ENCODE peak calls at places on chromosomes 3 and 15, in five cellular contexts. C is HT1080; I is central memory CD4-positive, alpha-beta T cell; V is HuH-7; G is NCI-H510A. H is an unnamed sample.

GRCh38 chr3:136818851-136819783 is at the start of gene SLC35G2:
- DNase-seq in C (peak; percentile 91), I (peak; percentile 11), V (peak; percentile 36), G (peak; percentile 63), H (peak; percentile 88)

GRCh38 chr15:43498988-43499387 is 6.0 kb upstream of the TP53BP1 start:
- DNase-seq in C (no peak), I (no peak), V (no peak), G (no peak), H (no peak)

GRCh38 chr3:69079269-69080159 is 651 bp downstream of the UBA3 start:
- DNase-seq in C (peak; percentile 21), I (no peak), V (no peak), G (no peak), H (no peak)

GRCh38 chr15:67812232-67812631 is 13.1 kb upstream of the SKOR1 start:
- DNase-seq in C (no peak), I (no peak), V (no peak), G (no peak), H (no peak)

GRCh38 chr3:182568206-182568605 is 225.1 kb upstream of the ATP11B start:
- DNase-seq in C (no peak), I (no peak), V (no peak), G (no peak), H (no peak)

GRCh38 chr3:72234394-72234793 is 449.4 kb upstream of the PROK2 start:
- DNase-seq in C (no peak), I (no peak), V (no peak), G (no peak), H (no peak)

GRCh38 chr3:107235193-107235922 is 141.9 kb upstream of the CCDC54 start:
- DNase-seq in C (peak; percentile 50), I (no peak), V (peak; percentile 29), G (no peak), H (no peak)

GRCh38 chr3:40771112-40771511 is 246.4 kb downstream of the ZNF621 start:
- DNase-seq in C (no peak), I (no peak), V (no peak), G (no peak), H (no peak)

GRCh38 chr3:52153389-52154096 is 680 bp downstream of the POC1A start:
- DNase-seq in C (peak; percentile 34), I (no peak), V (peak; percentile 60), G (peak; percentile 53), H (peak; percentile 23)

GRCh38 chr15:45114076-45114750 is at the start of the genes DUOX2 and DUOXA2:
- DNase-seq in C (no peak), I (no peak), V (peak; percentile 37), G (no peak), H (no peak)

GRCh38 chr15:85667491-85668424 is 127.0 kb downstream of the KLHL25 start:
- DNase-seq in C (peak; percentile 97), I (peak; percentile 87), V (no peak), G (no peak), H (no peak)

GRCh38 chr3:182233957-182234356 is 522.2 kb downstream of the SOX2 start:
- DNase-seq in C (no peak), I (no peak), V (no peak), G (no peak), H (no peak)

GRCh38 chr15:23472678-23473077 is 25.6 kb upstream of the GOLGA6L2 start:
- DNase-seq in C (peak; percentile 64), I (no peak), V (no peak), G (no peak), H (no peak)

GRCh38 chr3:1082024-1082633 is 10.7 kb upstream of the CNTN6 start:
- DNase-seq in C (peak; percentile 44), I (no peak), V (peak; percentile 17), G (no peak), H (peak; percentile 61)

GRCh38 chr3:194339836-194340235 is 11.3 kb downstream of the CPN2 start:
- DNase-seq in C (no peak), I (no peak), V (no peak), G (no peak), H (no peak)

GRCh38 chr15:44861917-44862316 is 94.6 kb upstream of the TERB2 start:
- DNase-seq in C (no peak), I (no peak), V (no peak), G (no peak), H (no peak)

GRCh38 chr3:141071681-141072260 is 20.6 kb downstream of the SPSB4 start:
- DNase-seq in C (no peak), I (no peak), V (no peak), G (no peak), H (no peak)

GRCh38 chr3:54773251-54773650 is 154.6 kb downstream of the LRTM1 start:
- DNase-seq in C (no peak), I (no peak), V (no peak), G (no peak), H (no peak)

GRCh38 chr3:46960081-46960701 is 16.4 kb downstream of the CCDC12 start:
- DNase-seq in C (peak; percentile 76), I (no peak), V (no peak), G (no peak), H (no peak)

GRCh38 chr3:134359121-134360010 is 14.9 kb downstream of the AMOTL2 start:
- DNase-seq in C (no peak), I (no peak), V (no peak), G (no peak), H (no peak)

GRCh38 chr15:76139368-76140068 is 79.7 kb downstream of the TMEM266 start:
- DNase-seq in C (peak; percentile 68), I (peak; percentile 43), V (peak; percentile 86), G (peak; percentile 26), H (peak; percentile 96)

GRCh38 chr3:38586546-38587520 is 62.7 kb downstream of the SCN5A start:
- DNase-seq in C (no peak), I (no peak), V (no peak), G (no peak), H (peak; percentile 4)